ENCODE peak calls at places on chromosomes 1 and 21, in ten cellular contexts. L is GM12892, T is adrenal gland, D is IMR-90, U is A549, R is breast epithelium, Q is GM12891, A is sigmoid colon, Y is lower leg skin, N is ovary. I is an unnamed sample.

GRCh38 chr1:21270086-21270689 is 20.1 kb downstream of the ECE1 start:
- DNase-seq in L (peak), T (peak), D (peak), U (peak), R (no peak), Q (peak), A (peak), Y (peak), N (no peak), I (no peak)

GRCh38 chr1:201606581-201606980 is 67.7 kb downstream of the NAV1 start:
- DNase-seq in L (no peak), T (no peak), D (no peak), U (no peak), R (no peak), Q (no peak), A (no peak), Y (no peak), N (no peak), I (no peak)

GRCh38 chr1:90336552-90337324 is 341.8 kb downstream of the ZNF326 start:
- DNase-seq in L (no peak), T (no peak), D (no peak), U (no peak), R (no peak), Q (no peak), A (no peak), Y (no peak), N (no peak), I (no peak)

GRCh38 chr1:201634261-201634660 is 95.3 kb downstream of the NAV1 start:
- DNase-seq in L (no peak), T (no peak), D (peak), U (no peak), R (no peak), Q (no peak), A (no peak), Y (no peak), N (no peak), I (peak)

GRCh38 chr1:232221790-232222499 is 408.0 kb downstream of the SIPA1L2 start:
- DNase-seq in L (no peak), T (no peak), D (peak), U (peak), R (no peak), Q (no peak), A (no peak), Y (no peak), N (no peak), I (no peak)

GRCh38 chr1:19990703-19991102 is 11.3 kb upstream of the PLA2G2A start:
- DNase-seq in L (no peak), T (no peak), D (no peak), U (no peak), R (no peak), Q (no peak), A (no peak), Y (no peak), N (no peak), I (no peak)

GRCh38 chr1:13900583-13900982 is 200.6 kb downstream of the PRDM2 start:
- DNase-seq in L (no peak), T (no peak), D (no peak), U (no peak), R (no peak), Q (no peak), A (no peak), Y (no peak), N (no peak), I (no peak)

GRCh38 chr1:152517237-152517811 is 3.0 kb downstream of the CRCT1 start:
- DNase-seq in L (no peak), T (no peak), D (no peak), U (peak), R (no peak), Q (no peak), A (no peak), Y (no peak), N (no peak), I (peak)

GRCh38 chr21:44496196-44496899 is 41.0 kb downstream of the LRRC3 start:
- DNase-seq in L (no peak), T (no peak), D (no peak), U (no peak), R (no peak), Q (no peak), A (no peak), Y (no peak), N (no peak), I (no peak)

GRCh38 chr1:245835386-245835785 is 671.7 kb downstream of the SMYD3 start:
- DNase-seq in L (no peak), T (no peak), D (no peak), U (no peak), R (no peak), Q (no peak), A (no peak), Y (no peak), N (no peak), I (no peak)

GRCh38 chr1:228927947-228928898 is 192.9 kb downstream of the RHOU start:
- DNase-seq in L (no peak), T (no peak), D (no peak), U (no peak), R (no peak), Q (no peak), A (no peak), Y (peak), N (no peak), I (no peak)

GRCh38 chr1:36829951-36830350 is 204.4 kb downstream of the GRIK3 start:
- DNase-seq in L (no peak), T (no peak), D (no peak), U (no peak), R (no peak), Q (no peak), A (no peak), Y (no peak), N (no peak), I (no peak)

GRCh38 chr21:45699966-45700365 is 56.4 kb downstream of the PCBP3 start:
- DNase-seq in L (no peak), T (no peak), D (no peak), U (no peak), R (no peak), Q (no peak), A (no peak), Y (no peak), N (no peak), I (no peak)

GRCh38 chr1:84869750-84870149 is 23.3 kb downstream of the LPAR3 start:
- DNase-seq in L (no peak), T (no peak), D (peak), U (no peak), R (no peak), Q (no peak), A (no peak), Y (no peak), N (no peak), I (no peak)

GRCh38 chr1:206785366-206785765 is 13.1 kb upstream of the IL10 start:
- DNase-seq in L (no peak), T (no peak), D (no peak), U (no peak), R (no peak), Q (no peak), A (no peak), Y (peak), N (no peak), I (no peak)

GRCh38 chr1:159211331-159212136 is 6.9 kb downstream of the ACKR1 start:
- DNase-seq in L (no peak), T (peak), D (peak), U (peak), R (no peak), Q (no peak), A (no peak), Y (no peak), N (no peak), I (peak)

GRCh38 chr1:37017737-37018136 is 16.6 kb downstream of the GRIK3 start:
- DNase-seq in L (no peak), T (no peak), D (no peak), U (no peak), R (no peak), Q (no peak), A (no peak), Y (no peak), N (no peak), I (no peak)

GRCh38 chr1:156705918-156706646 is 699 bp upstream of the CRABP2 start:
- DNase-seq in L (peak), T (peak), D (peak), U (peak), R (peak), Q (peak), A (peak), Y (peak), N (peak), I (no peak)

GRCh38 chr1:55051621-55052020 is 12.3 kb downstream of the PCSK9 start:
- DNase-seq in L (no peak), T (no peak), D (no peak), U (no peak), R (no peak), Q (no peak), A (no peak), Y (no peak), N (no peak), I (no peak)

GRCh38 chr1:181121498-181121897 is 33.0 kb downstream of the IER5 start:
- DNase-seq in L (no peak), T (no peak), D (no peak), U (no peak), R (no peak), Q (no peak), A (no peak), Y (no peak), N (no peak), I (no peak)

GRCh38 chr1:218392717-218393116 is 47.6 kb downstream of the TGFB2 start:
- DNase-seq in L (no peak), T (no peak), D (no peak), U (no peak), R (no peak), Q (no peak), A (no peak), Y (no peak), N (no peak), I (no peak)

GRCh38 chr1:212671342-212672031 is 28.2 kb downstream of the BATF3 start:
- DNase-seq in L (no peak), T (peak), D (peak), U (peak), R (no peak), Q (no peak), A (no peak), Y (no peak), N (no peak), I (peak)

GRCh38 chr21:46434322-46434958 is 24.3 kb upstream of the DIP2A start:
- DNase-seq in L (no peak), T (no peak), D (no peak), U (no peak), R (no peak), Q (no peak), A (no peak), Y (no peak), N (no peak), I (no peak)

GRCh38 chr1:149846600-149847466 is 52.5 kb upstream of the BOLA1 start:
- DNase-seq in L (no peak), T (no peak), D (no peak), U (no peak), R (no peak), Q (no peak), A (no peak), Y (no peak), N (no peak), I (no peak)
- TF ChIP-seq POLR2A in L (no peak), T (no peak), D (no peak), U (no peak), R (no peak), Q (no peak), A (no peak), Y (no peak), N (no peak), I (no peak)

GRCh38 chr1:162561616-162562451 is at the start of gene UAP1:
- DNase-seq in L (peak), T (peak), D (no peak), U (no peak), R (peak), Q (peak), A (peak), Y (peak), N (no peak), I (no peak)
- TF ChIP-seq POLR2A in L (peak), T (no peak), D (peak), U (peak), R (peak), Q (no peak), A (peak), Y (peak), N (peak), I (peak)

GRCh38 chr21:34671891-34672290 is 3.1 kb downstream of the CLIC6 start:
- DNase-seq in L (no peak), T (no peak), D (no peak), U (no peak), R (no peak), Q (no peak), A (no peak), Y (no peak), N (no peak), I (no peak)
- TF ChIP-seq POLR2A in L (no peak), T (no peak), D (no peak), U (no peak), R (no peak), Q (no peak), A (no peak), Y (no peak), N (no peak), I (no peak)

DNA sequence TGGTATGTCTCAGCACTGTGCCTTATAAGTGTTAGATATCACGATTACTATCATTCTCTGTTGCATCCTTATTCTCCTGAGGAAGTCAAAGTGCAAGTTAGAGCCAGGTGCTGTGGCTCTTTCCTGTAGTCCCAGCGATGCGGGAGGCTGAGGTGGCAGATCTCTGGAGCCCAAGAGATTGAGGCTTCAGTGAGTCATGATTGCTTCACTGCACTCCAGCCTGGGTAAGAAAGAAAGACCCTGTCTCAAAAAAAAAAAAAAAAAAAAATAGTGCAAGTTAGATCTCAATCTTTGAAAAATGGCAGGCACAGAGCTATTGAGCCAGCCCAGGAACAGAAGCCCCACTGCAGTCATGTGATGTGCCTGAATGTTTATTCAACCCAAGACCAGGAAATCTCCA is 147.8 kb upstream of the POGK start:
- DNase-seq in L (no peak), T (no peak), D (no peak), U (no peak), R (no peak), Q (no peak), A (no peak), Y (no peak), N (no peak), I (no peak)
- TF ChIP-seq POLR2A in L (no peak), T (no peak), D (no peak), U (no peak), R (no peak), Q (no peak), A (no peak), Y (no peak), N (no peak), I (no peak)

GRCh38 chr1:145849356-145850165 is 4.1 kb downstream of the NUDT17 start:
- DNase-seq in L (no peak), T (no peak), D (peak), U (no peak), R (no peak), Q (no peak), A (no peak), Y (no peak), N (no peak), I (peak)

GRCh38 chr1:145847827-145848226 is 2.4 kb downstream of the NUDT17 start:
- DNase-seq in L (no peak), T (no peak), D (no peak), U (no peak), R (no peak), Q (no peak), A (no peak), Y (no peak), N (no peak), I (no peak)

GRCh38 chr1:145845514-145846161 is at the start of gene NUDT17:
- DNase-seq in L (peak), T (peak), D (peak), U (peak), R (peak), Q (peak), A (peak), Y (peak), N (peak), I (peak)

GRCh38 chr1:145845144-145845513 is 301 bp upstream of the NUDT17 start:
- DNase-seq in L (peak), T (no peak), D (no peak), U (no peak), R (no peak), Q (no peak), A (no peak), Y (no peak), N (no peak), I (no peak)

GRCh38 chr1:145846191-145846590 is 761 bp downstream of the NUDT17 start:
- DNase-seq in L (peak), T (no peak), D (peak), U (peak), R (no peak), Q (peak), A (no peak), Y (no peak), N (no peak), I (no peak)
- TF ChIP-seq POLR2A in L (no peak), T (no peak), D (no peak), U (no peak), R (no peak), Q (no peak), A (no peak), Y (no peak), N (no peak), I (no peak)

DNA sequence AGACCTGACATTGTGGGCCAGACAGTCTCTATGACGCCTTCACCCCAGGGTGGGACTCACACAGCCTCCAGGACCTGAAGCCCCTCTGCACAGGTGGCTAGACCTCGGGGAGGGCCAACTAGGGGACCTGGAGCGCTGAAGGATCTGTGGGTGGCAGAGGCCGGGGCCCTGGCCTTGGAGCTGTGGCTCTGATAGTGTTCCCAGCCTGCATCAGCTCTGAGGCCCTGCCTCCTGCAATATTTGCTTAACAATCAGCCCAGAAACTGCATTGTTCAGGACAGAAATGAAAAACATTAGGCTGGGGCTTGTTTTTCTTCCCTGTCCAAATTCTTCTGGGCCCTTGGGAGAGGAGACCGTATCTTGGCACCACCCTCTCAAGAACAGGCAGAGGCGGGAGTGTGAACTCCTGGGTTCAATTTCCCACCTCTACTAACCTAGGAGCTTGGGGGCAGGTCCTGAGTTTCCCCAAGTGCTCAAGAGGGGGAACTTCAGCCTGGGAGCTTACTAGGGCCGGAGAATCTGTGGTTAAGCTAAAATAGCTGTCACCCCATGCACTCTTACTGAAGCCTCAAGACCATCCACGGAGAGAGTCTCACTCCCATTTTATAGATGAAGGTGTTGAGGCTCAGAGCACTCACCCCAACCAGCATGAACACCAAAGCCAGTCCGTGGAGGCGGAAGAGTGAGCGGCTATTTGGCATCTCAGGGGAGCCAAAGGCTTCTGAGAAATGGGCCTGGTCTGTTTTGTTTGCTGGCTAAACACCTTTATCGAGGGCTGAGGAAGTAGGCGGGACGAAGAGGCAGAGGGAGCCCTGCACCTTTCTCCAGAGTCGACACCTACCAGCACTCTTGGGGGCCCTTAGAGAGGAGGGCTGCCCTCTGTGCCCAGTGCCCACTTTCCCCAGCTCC is 18.8 kb upstream of the CASZ1 start:
- DNase-seq in L (no peak), T (no peak), D (no peak), U (no peak), R (no peak), Q (no peak), A (no peak), Y (no peak), N (no peak), I (no peak)
- TF ChIP-seq POLR2A in L (no peak), T (no peak), D (no peak), U (no peak), R (no peak), Q (no peak), A (no peak), Y (no peak), N (no peak), I (no peak)

DNA sequence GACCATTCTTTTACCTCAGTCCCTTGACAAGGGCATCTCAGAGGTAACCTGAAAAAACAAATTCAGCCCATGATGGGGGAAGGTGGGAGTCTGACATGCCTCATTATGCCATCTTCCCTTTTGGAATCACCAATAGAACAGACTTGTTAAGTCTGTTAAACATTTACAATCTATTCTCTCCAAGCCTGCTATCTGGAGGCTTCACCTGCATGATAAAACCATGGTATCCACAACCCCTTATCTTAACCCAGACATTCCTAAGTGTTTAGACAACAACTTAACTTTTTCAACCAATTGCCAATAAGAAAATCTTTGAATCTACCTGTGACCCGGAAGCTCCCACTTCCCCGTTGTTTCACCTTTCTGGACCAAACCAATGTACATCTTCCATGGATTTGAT is 233.0 kb upstream of the CACYBP start:
- DNase-seq in L (no peak), T (no peak), D (no peak), U (no peak), R (no peak), Q (no peak), A (no peak), Y (no peak), N (no peak), I (no peak)
- TF ChIP-seq POLR2A in L (no peak), T (no peak), D (no peak), U (no peak), R (no peak), Q (no peak), A (no peak), Y (no peak), N (no peak), I (no peak)

GRCh38 chr1:114581335-114582287 is at the start of gene BCAS2:
- DNase-seq in L (peak), T (peak), D (peak), U (peak), R (peak), Q (peak), A (peak), Y (peak), N (peak), I (peak)
- TF ChIP-seq POLR2A in L (peak), T (peak), D (peak), U (peak), R (peak), Q (peak), A (peak), Y (peak), N (peak), I (peak)

GRCh38 chr1:3481836-3482589 is 27.5 kb downstream of the ARHGEF16 start:
- DNase-seq in L (no peak), T (no peak), D (no peak), U (peak), R (peak), Q (no peak), A (no peak), Y (no peak), N (no peak), I (no peak)

GRCh38 chr1:3479511-3480368 is 25.3 kb downstream of the ARHGEF16 start:
- DNase-seq in L (no peak), T (no peak), D (no peak), U (no peak), R (no peak), Q (no peak), A (no peak), Y (no peak), N (no peak), I (no peak)

GRCh38 chr1:3478187-3478586 is 23.7 kb downstream of the ARHGEF16 start:
- DNase-seq in L (no peak), T (no peak), D (no peak), U (no peak), R (no peak), Q (no peak), A (no peak), Y (no peak), N (no peak), I (no peak)

GRCh38 chr1:3481046-3481445 is 26.6 kb downstream of the ARHGEF16 start:
- DNase-seq in L (no peak), T (no peak), D (no peak), U (no peak), R (no peak), Q (no peak), A (no peak), Y (no peak), N (no peak), I (no peak)

DNA sequence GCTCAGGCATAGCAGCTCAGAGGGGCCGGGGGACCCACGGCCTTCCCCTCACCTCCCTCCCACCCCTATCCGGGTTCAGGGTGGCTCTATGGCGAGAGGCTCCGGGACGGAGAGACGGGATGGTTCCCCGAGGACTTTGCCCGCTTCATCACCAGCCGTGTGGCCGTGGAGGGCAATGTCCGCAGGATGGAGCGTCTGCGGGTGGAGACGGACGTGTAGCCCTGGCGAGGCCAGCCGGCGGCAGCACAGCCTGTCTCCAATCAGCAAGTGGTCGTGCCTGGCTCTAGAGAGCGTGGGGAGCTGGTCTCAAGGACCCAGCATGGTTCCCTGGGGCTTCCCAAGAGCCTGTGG is 25.9 kb downstream of the ARHGEF16 start:
- DNase-seq in L (no peak), T (no peak), D (no peak), U (no peak), R (no peak), Q (no peak), A (no peak), Y (no peak), N (no peak), I (no peak)
- TF ChIP-seq POLR2A in L (no peak), T (no peak), D (no peak), U (no peak), R (no peak), Q (no peak), A (no peak), Y (no peak), N (no peak), I (no peak)

I was measured in H54.